ENCODE peak calls at places on chromosomes 13 and 19, in seven cellular contexts. H is effector memory CD4-positive, alpha-beta T cell; D is endothelial cell of umbilical vein; Y is heart left ventricle; F is PC-3; N is lower lobe of right lung; I is tibial artery. L is an unnamed sample.

GRCh38 chr13:80873589-80873988 is 532.7 kb upstream of the SPRY2 start:
- DNase-seq in H (no peak), Y (no peak), D (no peak), N (no peak), I (no peak), F (peak; percentile 7), L (no peak)

GRCh38 chr19:11378319-11379189 is 4.1 kb downstream of the SWSAP1 start:
- DNase-seq in I (peak; percentile 77), N (peak; percentile 64), D (peak; percentile 49), H (no peak), Y (no peak), F (peak; percentile 95), L (peak; percentile 36)

GRCh38 chr19:20051841-20052768 is 12.8 kb upstream of the ZNF682 start:
- DNase-seq in F (peak; percentile 49), I (peak; percentile 98), H (peak; percentile 32), D (peak; percentile 92), N (peak; percentile 96), Y (peak; percentile 95), L (peak; percentile 89)

GRCh38 chr19:47518139-47518538 is 3.3 kb upstream of the NAPA start:
- DNase-seq in F (no peak), H (no peak), I (no peak), N (no peak), D (no peak), Y (no peak), L (peak; percentile 55)

GRCh38 chr19:38193445-38193844 is 30.6 kb downstream of the DPF1 start:
- DNase-seq in N (no peak), F (no peak), Y (no peak), I (no peak), D (no peak), H (no peak), L (no peak)

GRCh38 chr13:54486421-54487166 is 1458.0 kb downstream of the OLFM4 start:
- DNase-seq in F (no peak), I (no peak), D (no peak), N (no peak), Y (no peak), H (no peak), L (no peak)

GRCh38 chr13:26300140-26300539 is 46.2 kb downstream of the CDK8 start:
- DNase-seq in H (no peak), N (no peak), F (peak; percentile 60), I (no peak), Y (no peak), D (peak; percentile 15), L (no peak)

GRCh38 chr13:98970293-98970692 is 7.6 kb downstream of the DOCK9 start:
- DNase-seq in H (no peak), D (no peak), F (no peak), N (peak; percentile 51), Y (no peak), I (no peak), L (no peak)

GRCh38 chr19:387777-388176 is 21.2 kb downstream of the C2CD4C start:
- DNase-seq in Y (no peak), N (no peak), D (no peak), F (no peak), H (no peak), I (no peak), L (no peak)

GRCh38 chr13:99800951-99801350 is 170.6 kb downstream of the ZIC5 start:
- DNase-seq in F (no peak), Y (no peak), I (no peak), D (no peak), H (no peak), N (no peak), L (no peak)

GRCh38 chr19:56080669-56081401 is 40.3 kb downstream of the ZNF787 start:
- DNase-seq in H (peak; percentile 15), N (peak; percentile 87), D (peak; percentile 83), I (peak; percentile 80), F (peak; percentile 59), Y (peak; percentile 90), L (peak; percentile 83)

DNA sequence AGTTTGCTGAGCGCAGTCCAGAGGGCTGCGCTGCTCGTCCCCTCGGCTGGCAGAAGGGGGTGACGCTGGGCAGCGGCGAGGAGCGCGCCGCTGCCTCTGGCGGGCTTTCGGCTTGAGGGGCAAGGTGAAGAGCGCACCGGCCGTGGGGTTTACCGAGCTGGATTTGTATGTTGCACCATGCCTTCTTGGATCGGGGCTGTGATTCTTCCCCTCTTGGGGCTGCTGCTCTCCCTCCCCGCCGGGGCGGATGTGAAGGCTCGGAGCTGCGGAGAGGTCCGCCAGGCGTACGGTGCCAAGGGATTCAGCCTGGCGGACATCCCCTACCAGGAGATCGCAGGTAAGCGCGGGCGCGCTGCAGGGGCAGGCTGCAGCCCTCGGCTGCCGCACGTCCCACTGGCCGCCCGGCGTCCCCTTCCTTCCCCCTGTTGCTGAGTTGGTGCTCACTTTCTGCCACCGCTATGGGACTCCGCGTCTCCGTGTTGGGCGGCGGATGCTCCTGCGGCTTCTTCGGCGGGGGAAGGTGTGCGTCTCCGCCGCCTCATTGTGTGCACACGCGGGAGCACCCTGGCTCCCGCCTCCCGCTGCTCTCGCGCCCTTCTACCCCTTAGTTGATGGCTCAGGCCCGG is 786 bp downstream of the GPC6 start:
- DNase-seq in I (peak; percentile 70), N (peak; percentile 35), F (peak; percentile 43), H (no peak), D (no peak), Y (no peak), L (no peak)
- H3K4me3 ChIP-seq in I (peak overlapping the region; percentile 78), N (peak overlapping the region; percentile 57), F (peak overlapping the region; percentile 88), H (no peak overlapping the region), D (no peak overlapping the region), Y (peak overlapping the region; percentile 33), L (peak overlapping the region; percentile 58)

DNA sequence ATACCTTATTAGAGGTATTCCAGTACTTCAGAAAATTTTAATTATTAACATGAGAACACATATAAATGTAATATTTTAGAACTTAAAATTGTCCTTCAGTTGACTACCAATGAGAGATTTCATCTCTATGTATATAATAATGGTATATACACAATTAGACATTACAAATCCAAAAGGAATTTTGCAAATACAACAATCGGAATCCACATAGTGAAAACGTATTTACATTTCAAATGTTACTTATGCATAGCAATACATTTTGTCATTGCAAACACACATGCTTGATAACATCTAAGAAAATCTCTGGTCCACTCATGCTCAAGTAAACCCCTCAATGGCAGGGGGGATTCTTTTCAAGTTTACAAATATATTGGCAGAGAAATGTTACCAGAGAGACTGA is 2345.2 kb downstream of the PCDH9 start:
- DNase-seq in I (no peak), N (no peak), D (no peak), F (peak; percentile 69), Y (no peak), H (no peak), L (no peak)
- H3K4me3 ChIP-seq in I (no peak overlapping the region), N (no peak overlapping the region), D (no peak overlapping the region), F (no peak overlapping the region), Y (no peak overlapping the region), H (no peak overlapping the region), L (no peak overlapping the region)

DNA sequence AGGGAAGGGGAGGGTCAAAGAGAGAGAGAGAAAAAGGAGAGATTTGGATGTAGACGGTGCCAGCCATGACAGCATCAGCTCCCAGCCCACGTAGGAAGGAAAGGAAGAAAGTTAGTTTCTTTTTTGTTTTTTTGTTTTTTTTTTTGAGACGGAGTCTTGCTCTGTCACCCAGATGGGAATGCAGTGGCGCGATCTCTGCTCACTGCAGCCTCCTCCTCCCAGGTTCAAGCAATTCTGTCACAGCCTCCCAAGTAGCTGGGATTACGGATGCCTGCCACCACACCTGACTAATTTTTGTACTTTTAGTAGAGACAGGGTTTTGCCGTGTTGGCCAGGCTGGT is 27.6 kb downstream of the ELL start:
- DNase-seq in H (no peak), D (no peak), F (no peak), I (no peak), N (no peak), Y (no peak), L (no peak)
- H3K4me3 ChIP-seq in H (peak overlapping the region; percentile 16), D (no peak overlapping the region), F (no peak overlapping the region), I (no peak overlapping the region), N (no peak overlapping the region), Y (no peak overlapping the region), L (no peak overlapping the region)

GRCh38 chr19:39842693-39843435 is 3.3 kb downstream of the FBL start:
- DNase-seq in D (no peak), H (no peak), I (no peak), F (no peak), N (no peak), Y (no peak), L (no peak)

GRCh38 chr19:39845621-39846175 is 481 bp downstream of the FBL start:
- DNase-seq in H (no peak), D (no peak), I (no peak), Y (no peak), F (no peak), N (no peak), L (no peak)

GRCh38 chr19:39846176-39846677 is at the start of gene FBL:
- DNase-seq in F (peak; percentile 87), I (peak; percentile 97), D (peak; percentile 92), H (peak; percentile 92), N (peak; percentile 97), Y (peak; percentile 99), L (peak; percentile 98)

GRCh38 chr19:39845172-39845571 is 1.0 kb downstream of the FBL start:
- DNase-seq in D (no peak), Y (no peak), F (no peak), N (no peak), I (no peak), H (no peak), L (no peak)

GRCh38 chr19:39843919-39844793 is 2.0 kb downstream of the FBL start:
- DNase-seq in H (no peak), D (peak; percentile 61), N (no peak), F (peak; percentile 64), I (no peak), Y (no peak), L (no peak)
- H3K4me3 ChIP-seq in H (no peak overlapping the region), D (no peak overlapping the region), N (no peak overlapping the region), F (peak overlapping the region; percentile 99), I (no peak overlapping the region), Y (no peak overlapping the region), L (no peak overlapping the region)

GRCh38 chr19:7926727-7927604 is 1.0 kb upstream of the CTXN1 start:
- DNase-seq in I (no peak), N (peak; percentile 50), D (no peak), F (no peak), H (no peak), Y (no peak), L (no peak)

GRCh38 chr19:7924651-7925170 is 1.2 kb downstream of the CTXN1 start:
- DNase-seq in D (no peak), I (no peak), Y (no peak), H (no peak), N (peak; percentile 45), F (no peak), L (no peak)

GRCh38 chr19:7926021-7926726 is at the start of gene CTXN1:
- DNase-seq in H (peak; percentile 66), I (peak; percentile 84), F (peak; percentile 71), Y (peak; percentile 86), D (peak; percentile 40), N (peak; percentile 74), L (peak; percentile 81)

GRCh38 chr19:7924241-7924640 is 1.7 kb downstream of the CTXN1 start:
- DNase-seq in D (no peak), F (no peak), N (no peak), Y (no peak), H (no peak), I (no peak), L (no peak)

GRCh38 chr19:7925171-7925837 is 631 bp downstream of the CTXN1 start:
- DNase-seq in Y (no peak), I (peak; percentile 81), D (peak; percentile 79), N (peak; percentile 80), H (peak; percentile 52), F (peak; percentile 84), L (peak; percentile 81)
- H3K4me3 ChIP-seq in Y (peak overlapping the region; percentile 17), I (peak overlapping the region; percentile 49), D (peak overlapping the region; percentile 18), N (peak overlapping the region; percentile 51), H (peak overlapping the region; percentile 35), F (peak overlapping the region; percentile 55), L (peak overlapping the region; percentile 61)

L was measured in Peyer's patch.